ENCODE peak calls at places on chromosomes 11 and 22, in five cellular contexts. N is amniotic stem cell; W is GM18507; Y is naive thymus-derived CD4-positive, alpha-beta T cell; V is tibial artery. T is an unnamed sample.

GRCh38 chr22:44411226-44412135 is 86.6 kb downstream of the RTL6 start:
- DNase-seq in N (no peak), W (no peak), Y (no peak), V (peak; percentile 55), T (no peak)

GRCh38 chr11:107591098-107591445 is at the start of gene ELMOD1:
- DNase-seq in N (no peak), W (no peak), Y (peak; percentile 54), V (peak; percentile 68), T (peak; percentile 39)

GRCh38 chr11:28343304-28344233 is 235.4 kb downstream of the METTL15 start:
- DNase-seq in N (peak; percentile 8), W (no peak), Y (no peak), V (no peak), T (no peak)

GRCh38 chr11:37230865-37231264 is 632.8 kb upstream of the RAG2 start:
- DNase-seq in N (no peak), W (no peak), Y (no peak), V (no peak), T (no peak)

GRCh38 chr11:122634507-122634906 is 21.0 kb upstream of the UBASH3B start:
- DNase-seq in N (no peak), W (no peak), Y (no peak), V (no peak), T (no peak)

GRCh38 chr11:65853249-65853979 is 4.6 kb downstream of the CFL1 start:
- DNase-seq in N (no peak), W (no peak), Y (no peak), V (peak; percentile 49), T (no peak)

GRCh38 chr11:72113170-72113808 is 794 bp upstream of the ANAPC15 start:
- DNase-seq in N (peak; percentile 43), W (no peak), Y (no peak), V (no peak), T (no peak)

GRCh38 chr22:42179616-42180015 is 49.0 kb upstream of the CYP2D6 start:
- DNase-seq in N (peak; percentile 75), W (no peak), Y (no peak), V (no peak), T (no peak)